ENCODE peak calls at places on chromosome 1, in six cellular contexts. P is cardiac fibroblast; F is activated T-cell treated with anti-CD3 and anti-CD28 coated beads for 1 hour; G is kidney tubule cell; Y is fibroblast of lung; I is activated naive CD8-positive, alpha-beta T cell treated with anti-CD3 and anti-CD28 coated beads, Interleukin-2, amount 50 U/mL, for 16 hours. M is an unnamed sample.

GRCh38 chr1:41093826-41094225 is 72.3 kb upstream of the SLFNL1 start:
- DNase-seq in P (no peak), F (no peak), G (no peak), Y (peak), I (no peak), M (no peak)

GRCh38 chr1:235908742-235909520 is 42.2 kb upstream of the LYST start:
- DNase-seq in P (peak), F (no peak), G (peak), Y (peak), I (no peak), M (peak)

GRCh38 chr1:160837558-160838205 is 25.0 kb downstream of the CD244 start:
- DNase-seq in P (peak), F (peak), G (peak), Y (peak), I (peak), M (no peak)

GRCh38 chr1:53636621-53637171 is 102.3 kb downstream of the GLIS1 start:
- DNase-seq in P (no peak), F (no peak), G (no peak), Y (no peak), I (no peak), M (no peak)

GRCh38 chr1:23598424-23598823 is 39.1 kb upstream of the ID3 start:
- DNase-seq in P (no peak), F (no peak), G (no peak), Y (no peak), I (no peak), M (no peak)

GRCh38 chr1:172408958-172409357 is 11.5 kb upstream of the C1orf105 start:
- DNase-seq in P (no peak), F (no peak), G (peak), Y (peak), I (no peak), M (no peak)

GRCh38 chr1:6889875-6890480 is 104.7 kb downstream of the CAMTA1 start:
- DNase-seq in P (peak), F (no peak), G (peak), Y (peak), I (no peak), M (peak)

GRCh38 chr1:10940838-10941237 is 71.6 kb upstream of the TARDBP start:
- DNase-seq in P (no peak), F (no peak), G (no peak), Y (no peak), I (no peak), M (no peak)

GRCh38 chr1:42176902-42177519 is 12.5 kb upstream of the GUCA2A start:
- DNase-seq in P (peak), F (no peak), G (peak), Y (peak), I (no peak), M (no peak)

GRCh38 chr1:162905759-162906158 is 44.8 kb upstream of the CCDC190 start:
- DNase-seq in P (peak), F (no peak), G (peak), Y (peak), I (no peak), M (peak)

M was measured in MG63.